ENCODE peak calls at places on chromosome 10, in five cellular contexts. One of them, this sample, is unnamed.

GRCh38 chr10:92990615-92991014 is 70.0 kb upstream of the CYP26C1 start:
- DNase-seq in heart right ventricle: no peak
- DNase-seq in coronary artery: no peak
- DNase-seq in transverse colon: no peak
- DNase-seq in epithelial cell of proximal tubule: no peak
- DNase-seq in this sample: no peak

GRCh38 chr10:69088801-69089501 is 1.0 kb downstream of the SRGN start:
- DNase-seq in transverse colon: no peak
- DNase-seq in heart right ventricle: no peak
- DNase-seq in coronary artery: no peak
- DNase-seq in epithelial cell of proximal tubule: no peak
- DNase-seq in this sample: no peak

GRCh38 chr10:96043895-96044580 is 655 bp downstream of the CCNJ start:
- DNase-seq in epithelial cell of proximal tubule: no peak
- DNase-seq in heart right ventricle: peak; percentile 50
- DNase-seq in transverse colon: peak; percentile 59
- DNase-seq in coronary artery: peak; percentile 78
- DNase-seq in this sample: no peak

GRCh38 chr10:116772901-116773300 is 30.5 kb upstream of the HSPA12A start:
- DNase-seq in heart right ventricle: no peak
- DNase-seq in coronary artery: peak; percentile 40
- DNase-seq in epithelial cell of proximal tubule: no peak
- DNase-seq in transverse colon: no peak
- DNase-seq in this sample: no peak

GRCh38 chr10:33132626-33133025 is 174.6 kb upstream of the ITGB1 start:
- DNase-seq in epithelial cell of proximal tubule: no peak
- DNase-seq in transverse colon: no peak
- DNase-seq in heart right ventricle: no peak
- DNase-seq in coronary artery: no peak
- DNase-seq in this sample: no peak

GRCh38 chr10:115942106-115942505 is 330.9 kb downstream of the GFRA1 start:
- DNase-seq in transverse colon: no peak
- DNase-seq in coronary artery: no peak
- DNase-seq in heart right ventricle: no peak
- DNase-seq in epithelial cell of proximal tubule: no peak
- DNase-seq in this sample: no peak

GRCh38 chr10:99619851-99620712 is at the start of gene SLC25A28:
- DNase-seq in transverse colon: peak; percentile 95
- DNase-seq in heart right ventricle: peak; percentile 91
- DNase-seq in coronary artery: peak; percentile 98
- DNase-seq in epithelial cell of proximal tubule: peak; percentile 99
- DNase-seq in this sample: peak; percentile 100

GRCh38 chr10:106440355-106440754 is 724.2 kb downstream of the SORCS1 start:
- DNase-seq in transverse colon: no peak
- DNase-seq in heart right ventricle: no peak
- DNase-seq in epithelial cell of proximal tubule: no peak
- DNase-seq in coronary artery: no peak
- DNase-seq in this sample: no peak

GRCh38 chr10:124010563-124011131 is 82.8 kb downstream of the CHST15 start:
- DNase-seq in coronary artery: no peak
- DNase-seq in transverse colon: peak; percentile 59
- DNase-seq in heart right ventricle: no peak
- DNase-seq in epithelial cell of proximal tubule: no peak
- DNase-seq in this sample: no peak

GRCh38 chr10:87763086-87763861 is 54.8 kb downstream of the ATAD1 start:
- DNase-seq in heart right ventricle: no peak
- DNase-seq in transverse colon: no peak
- DNase-seq in epithelial cell of proximal tubule: no peak
- DNase-seq in coronary artery: no peak
- DNase-seq in this sample: no peak

DNA sequence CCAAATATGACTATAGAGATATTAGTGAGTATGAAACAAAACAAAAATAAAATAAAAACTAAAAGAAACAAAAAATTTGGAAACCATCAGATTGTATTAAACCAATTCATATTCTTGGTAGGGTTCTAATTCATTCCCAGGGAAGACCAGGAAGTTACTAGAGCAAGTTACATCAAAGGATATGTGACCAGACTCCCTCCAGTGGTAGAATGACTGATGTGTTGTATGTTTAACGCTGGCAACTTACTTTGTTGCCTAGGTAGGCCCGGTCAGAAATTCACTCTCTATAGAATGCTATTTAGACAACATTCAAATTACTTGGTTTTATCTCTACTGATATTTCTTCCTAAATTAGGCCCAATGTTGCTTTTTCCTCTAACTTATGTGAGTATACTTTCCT is 5.2 kb downstream of the PHYHIPL start:
- DNase-seq in transverse colon: no peak
- DNase-seq in coronary artery: no peak
- DNase-seq in epithelial cell of proximal tubule: peak; percentile 59
- DNase-seq in heart right ventricle: no peak
- DNase-seq in this sample: peak; percentile 9
- TF ChIP-seq CTCF in transverse colon: peak; percentile 37
- TF ChIP-seq CTCF in coronary artery: no peak
- TF ChIP-seq CTCF in epithelial cell of proximal tubule: peak; percentile 83
- TF ChIP-seq CTCF in heart right ventricle: peak; percentile 65
- TF ChIP-seq CTCF in this sample: peak; percentile 47

GRCh38 chr10:84078771-84079170 is 60.5 kb upstream of the GHITM start:
- DNase-seq in heart right ventricle: no peak
- DNase-seq in coronary artery: no peak
- DNase-seq in epithelial cell of proximal tubule: no peak
- DNase-seq in transverse colon: no peak
- DNase-seq in this sample: no peak

GRCh38 chr10:84077728-84078127 is 61.6 kb upstream of the GHITM start:
- DNase-seq in transverse colon: no peak
- DNase-seq in epithelial cell of proximal tubule: no peak
- DNase-seq in heart right ventricle: no peak
- DNase-seq in coronary artery: no peak
- DNase-seq in this sample: no peak

GRCh38 chr10:84075226-84076046 is 63.9 kb upstream of the GHITM start:
- DNase-seq in epithelial cell of proximal tubule: no peak
- DNase-seq in transverse colon: no peak
- DNase-seq in coronary artery: no peak
- DNase-seq in heart right ventricle: no peak
- DNase-seq in this sample: no peak

GRCh38 chr10:84076047-84076388 is 63.3 kb upstream of the GHITM start:
- DNase-seq in transverse colon: no peak
- DNase-seq in coronary artery: no peak
- DNase-seq in epithelial cell of proximal tubule: peak; percentile 76
- DNase-seq in heart right ventricle: no peak
- DNase-seq in this sample: no peak

GRCh38 chr10:84076540-84077195 is 62.6 kb upstream of the GHITM start:
- DNase-seq in epithelial cell of proximal tubule: peak; percentile 13
- DNase-seq in coronary artery: no peak
- DNase-seq in transverse colon: no peak
- DNase-seq in heart right ventricle: no peak
- DNase-seq in this sample: no peak
- TF ChIP-seq CTCF in epithelial cell of proximal tubule: peak; percentile 59
- TF ChIP-seq CTCF in coronary artery: no peak
- TF ChIP-seq CTCF in transverse colon: no peak
- TF ChIP-seq CTCF in heart right ventricle: no peak
- TF ChIP-seq CTCF in this sample: no peak

GRCh38 chr10:62250594-62251198 is 17.9 kb downstream of the RTKN2 start:
- DNase-seq in transverse colon: no peak
- DNase-seq in heart right ventricle: no peak
- DNase-seq in epithelial cell of proximal tubule: peak; percentile 89
- DNase-seq in coronary artery: no peak
- DNase-seq in this sample: peak; percentile 89
- TF ChIP-seq CTCF in transverse colon: no peak
- TF ChIP-seq CTCF in heart right ventricle: no peak
- TF ChIP-seq CTCF in epithelial cell of proximal tubule: no peak
- TF ChIP-seq CTCF in coronary artery: no peak
- TF ChIP-seq CTCF in this sample: no peak

DNA sequence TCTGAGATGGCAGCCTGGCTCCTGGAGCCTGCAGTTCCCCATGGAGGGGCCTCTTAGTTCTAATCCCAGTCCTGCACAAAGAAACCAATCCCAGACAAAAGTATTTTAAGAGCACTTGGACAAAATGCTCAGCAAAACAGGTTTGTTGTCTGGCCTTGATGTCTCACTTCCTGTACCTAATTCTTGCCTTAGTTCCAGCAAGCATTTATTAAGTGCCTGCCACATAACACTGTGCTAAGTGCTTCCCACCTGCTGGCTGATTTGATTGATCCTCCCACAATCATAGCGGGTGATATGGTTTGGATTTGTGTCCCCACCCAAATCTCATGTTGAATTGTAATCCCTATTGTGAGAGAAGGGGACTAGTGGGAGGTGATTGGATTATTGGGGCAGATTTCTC is 65.7 kb upstream of the HABP2 start:
- DNase-seq in epithelial cell of proximal tubule: no peak
- DNase-seq in coronary artery: no peak
- DNase-seq in heart right ventricle: no peak
- DNase-seq in transverse colon: no peak
- DNase-seq in this sample: no peak
- TF ChIP-seq CTCF in epithelial cell of proximal tubule: no peak
- TF ChIP-seq CTCF in coronary artery: no peak
- TF ChIP-seq CTCF in heart right ventricle: no peak
- TF ChIP-seq CTCF in transverse colon: no peak
- TF ChIP-seq CTCF in this sample: no peak

GRCh38 chr10:42971251-42971599 is 105.6 kb upstream of the RET start:
- DNase-seq in epithelial cell of proximal tubule: no peak
- DNase-seq in transverse colon: no peak
- DNase-seq in coronary artery: no peak
- DNase-seq in heart right ventricle: no peak
- DNase-seq in this sample: no peak
- TF ChIP-seq CTCF in epithelial cell of proximal tubule: no peak
- TF ChIP-seq CTCF in transverse colon: no peak
- TF ChIP-seq CTCF in coronary artery: no peak
- TF ChIP-seq CTCF in heart right ventricle: no peak
- TF ChIP-seq CTCF in this sample: no peak

DNA sequence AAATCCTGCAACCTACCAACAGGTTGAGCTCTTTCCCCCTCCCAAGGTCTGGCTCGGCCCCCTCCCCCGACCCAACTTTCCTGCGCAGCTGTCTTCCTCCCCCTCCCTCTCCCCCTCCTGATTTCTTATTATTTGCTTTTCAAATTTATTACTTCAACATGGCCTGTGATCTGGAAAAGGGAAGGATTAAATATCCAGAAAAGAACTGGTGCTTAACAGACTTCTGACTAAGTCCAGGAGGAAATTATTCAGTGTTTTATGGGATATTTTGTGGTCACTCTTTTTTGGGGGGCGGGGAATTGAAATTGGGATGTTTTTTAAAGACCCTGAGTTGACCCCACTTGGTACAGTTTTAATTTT is 2.5 kb downstream of the ARID5B start:
- DNase-seq in epithelial cell of proximal tubule: no peak
- DNase-seq in transverse colon: no peak
- DNase-seq in heart right ventricle: no peak
- DNase-seq in coronary artery: no peak
- DNase-seq in this sample: no peak
- TF ChIP-seq CTCF in epithelial cell of proximal tubule: no peak
- TF ChIP-seq CTCF in transverse colon: no peak
- TF ChIP-seq CTCF in heart right ventricle: no peak
- TF ChIP-seq CTCF in coronary artery: no peak
- TF ChIP-seq CTCF in this sample: no peak

GRCh38 chr10:67884842-67885680 is 605 bp downstream of the SIRT1 start:
- DNase-seq in coronary artery: peak; percentile 90
- DNase-seq in transverse colon: peak; percentile 85
- DNase-seq in epithelial cell of proximal tubule: no peak
- DNase-seq in heart right ventricle: peak; percentile 84
- DNase-seq in this sample: no peak
- TF ChIP-seq CTCF in coronary artery: no peak
- TF ChIP-seq CTCF in transverse colon: no peak
- TF ChIP-seq CTCF in epithelial cell of proximal tubule: no peak
- TF ChIP-seq CTCF in heart right ventricle: no peak
- TF ChIP-seq CTCF in this sample: no peak